ENCODE peak calls at places on chromosomes 12 and 14, in nine cellular contexts. One of them, this sample, is unnamed.

GRCh38 chr12:99810718-99811593 is 163.4 kb downstream of the GARIN6 start:
- DNase-seq in HCT116: peak
- DNase-seq in AG09319: no peak
- DNase-seq in left lung: no peak
- DNase-seq in nephron progenitor cell: no peak
- DNase-seq in GM13976: no peak
- DNase-seq in right atrium auricular region: no peak
- DNase-seq in adrenal gland: no peak
- DNase-seq in GM10248: no peak
- DNase-seq in this sample: no peak

GRCh38 chr12:66262737-66263136 is 39.6 kb upstream of the HELB start:
- DNase-seq in GM10248: no peak
- DNase-seq in nephron progenitor cell: no peak
- DNase-seq in right atrium auricular region: no peak
- DNase-seq in GM13976: no peak
- DNase-seq in left lung: no peak
- DNase-seq in HCT116: no peak
- DNase-seq in AG09319: no peak
- DNase-seq in adrenal gland: no peak
- DNase-seq in this sample: no peak

GRCh38 chr12:123024819-123025391 is 44.4 kb downstream of the ARL6IP4 start:
- DNase-seq in HCT116: no peak
- DNase-seq in AG09319: no peak
- DNase-seq in adrenal gland: no peak
- DNase-seq in GM10248: no peak
- DNase-seq in right atrium auricular region: no peak
- DNase-seq in GM13976: no peak
- DNase-seq in left lung: no peak
- DNase-seq in nephron progenitor cell: no peak
- DNase-seq in this sample: no peak

GRCh38 chr14:52124791-52125661 is 56.2 kb upstream of the NID2 start:
- DNase-seq in left lung: no peak
- DNase-seq in nephron progenitor cell: no peak
- DNase-seq in AG09319: peak
- DNase-seq in right atrium auricular region: no peak
- DNase-seq in adrenal gland: no peak
- DNase-seq in GM10248: no peak
- DNase-seq in HCT116: no peak
- DNase-seq in GM13976: no peak
- DNase-seq in this sample: no peak

GRCh38 chr14:85978851-85979250 is 448.9 kb downstream of the FLRT2 start:
- DNase-seq in GM10248: no peak
- DNase-seq in GM13976: no peak
- DNase-seq in left lung: no peak
- DNase-seq in AG09319: no peak
- DNase-seq in nephron progenitor cell: no peak
- DNase-seq in HCT116: no peak
- DNase-seq in right atrium auricular region: no peak
- DNase-seq in adrenal gland: no peak
- DNase-seq in this sample: no peak

GRCh38 chr12:29796823-29797263 is 13.1 kb upstream of the TMTC1 start:
- DNase-seq in GM10248: no peak
- DNase-seq in right atrium auricular region: no peak
- DNase-seq in adrenal gland: peak
- DNase-seq in left lung: no peak
- DNase-seq in AG09319: peak
- DNase-seq in nephron progenitor cell: no peak
- DNase-seq in HCT116: peak
- DNase-seq in GM13976: no peak
- DNase-seq in this sample: no peak

GRCh38 chr14:72553161-72553560 is 340.7 kb downstream of the DPF3 start:
- DNase-seq in GM13976: no peak
- DNase-seq in HCT116: no peak
- DNase-seq in AG09319: no peak
- DNase-seq in adrenal gland: no peak
- DNase-seq in GM10248: no peak
- DNase-seq in left lung: no peak
- DNase-seq in nephron progenitor cell: no peak
- DNase-seq in right atrium auricular region: no peak
- DNase-seq in this sample: no peak

GRCh38 chr14:68621400-68622365 is 171.2 kb downstream of the ZFP36L1 start:
- DNase-seq in HCT116: no peak
- DNase-seq in left lung: no peak
- DNase-seq in right atrium auricular region: peak
- DNase-seq in GM13976: no peak
- DNase-seq in GM10248: no peak
- DNase-seq in adrenal gland: peak
- DNase-seq in AG09319: peak
- DNase-seq in nephron progenitor cell: no peak
- DNase-seq in this sample: no peak

GRCh38 chr12:88218293-88218692 is 76.2 kb downstream of the TMTC3 start:
- DNase-seq in right atrium auricular region: no peak
- DNase-seq in AG09319: no peak
- DNase-seq in left lung: no peak
- DNase-seq in GM13976: no peak
- DNase-seq in nephron progenitor cell: no peak
- DNase-seq in adrenal gland: no peak
- DNase-seq in HCT116: no peak
- DNase-seq in GM10248: no peak
- DNase-seq in this sample: no peak

GRCh38 chr12:127487031-127487430 is 779.9 kb upstream of the TMEM132C start:
- DNase-seq in AG09319: no peak
- DNase-seq in GM10248: no peak
- DNase-seq in right atrium auricular region: no peak
- DNase-seq in GM13976: no peak
- DNase-seq in nephron progenitor cell: no peak
- DNase-seq in adrenal gland: no peak
- DNase-seq in left lung: no peak
- DNase-seq in HCT116: no peak
- DNase-seq in this sample: no peak

GRCh38 chr12:57040750-57041149 is 9.2 kb downstream of the MYO1A start:
- DNase-seq in nephron progenitor cell: no peak
- DNase-seq in GM10248: no peak
- DNase-seq in left lung: no peak
- DNase-seq in HCT116: no peak
- DNase-seq in AG09319: no peak
- DNase-seq in right atrium auricular region: no peak
- DNase-seq in adrenal gland: no peak
- DNase-seq in GM13976: no peak
- DNase-seq in this sample: no peak

GRCh38 chr14:91138511-91139359 is 24.9 kb downstream of the DGLUCY start:
- DNase-seq in nephron progenitor cell: no peak
- DNase-seq in GM13976: peak
- DNase-seq in AG09319: no peak
- DNase-seq in HCT116: no peak
- DNase-seq in GM10248: peak
- DNase-seq in left lung: no peak
- DNase-seq in adrenal gland: peak
- DNase-seq in right atrium auricular region: no peak
- DNase-seq in this sample: no peak
- TF ChIP-seq CTCF in nephron progenitor cell: no peak
- TF ChIP-seq CTCF in GM13976: peak
- TF ChIP-seq CTCF in AG09319: peak
- TF ChIP-seq CTCF in HCT116: peak
- TF ChIP-seq CTCF in GM10248: peak
- TF ChIP-seq CTCF in left lung: peak
- TF ChIP-seq CTCF in adrenal gland: peak
- TF ChIP-seq CTCF in right atrium auricular region: no peak
- TF ChIP-seq CTCF in this sample: peak

DNA sequence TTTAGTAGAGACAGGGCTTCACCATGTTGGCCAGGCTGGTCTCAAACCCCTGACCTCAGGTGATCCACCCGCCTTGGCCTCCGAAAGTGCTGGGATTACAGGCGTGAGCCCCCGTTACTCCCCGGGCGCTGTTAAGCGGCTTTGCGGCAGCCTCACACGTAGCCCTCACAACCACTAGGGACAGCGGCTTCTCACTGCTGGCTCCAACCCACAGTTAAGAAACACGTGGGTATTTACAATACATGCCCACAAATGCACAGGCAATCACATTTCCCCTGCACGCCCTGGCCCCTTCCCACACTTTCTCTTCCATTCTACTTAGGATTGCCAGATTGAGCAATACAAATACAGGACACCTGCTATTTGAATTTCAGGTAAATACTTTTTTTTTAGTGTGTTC is 37.0 kb upstream of the EIF5 start:
- DNase-seq in adrenal gland: no peak
- DNase-seq in AG09319: no peak
- DNase-seq in GM10248: no peak
- DNase-seq in nephron progenitor cell: no peak
- DNase-seq in right atrium auricular region: no peak
- DNase-seq in GM13976: no peak
- DNase-seq in HCT116: no peak
- DNase-seq in left lung: peak
- DNase-seq in this sample: no peak
- TF ChIP-seq CTCF in adrenal gland: no peak
- TF ChIP-seq CTCF in AG09319: no peak
- TF ChIP-seq CTCF in GM10248: no peak
- TF ChIP-seq CTCF in nephron progenitor cell: no peak
- TF ChIP-seq CTCF in right atrium auricular region: no peak
- TF ChIP-seq CTCF in GM13976: no peak
- TF ChIP-seq CTCF in HCT116: peak
- TF ChIP-seq CTCF in left lung: no peak
- TF ChIP-seq CTCF in this sample: no peak

DNA sequence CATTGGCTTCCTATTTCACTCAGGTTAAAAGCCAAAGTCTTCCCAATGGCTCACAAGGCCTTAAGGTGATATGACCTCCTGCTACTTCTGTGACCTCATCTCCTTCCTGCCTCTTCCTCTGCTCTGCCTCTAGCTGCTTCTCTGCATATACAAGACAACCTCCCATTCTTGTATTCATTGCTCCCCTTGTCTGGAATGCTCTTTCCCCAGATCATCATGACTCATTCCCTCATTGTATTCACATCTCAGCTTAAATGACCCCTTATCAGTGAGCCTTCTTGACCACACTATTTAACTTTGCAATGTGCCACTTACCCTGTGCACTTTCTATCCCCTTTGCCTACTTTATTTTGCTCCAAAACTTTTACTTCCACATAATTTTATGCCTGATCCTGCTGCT is 90.2 kb downstream of the PPP1R12A start:
- DNase-seq in left lung: no peak
- DNase-seq in GM13976: no peak
- DNase-seq in nephron progenitor cell: no peak
- DNase-seq in right atrium auricular region: no peak
- DNase-seq in HCT116: peak
- DNase-seq in AG09319: peak
- DNase-seq in adrenal gland: no peak
- DNase-seq in GM10248: no peak
- DNase-seq in this sample: no peak
- TF ChIP-seq CTCF in left lung: no peak
- TF ChIP-seq CTCF in GM13976: no peak
- TF ChIP-seq CTCF in nephron progenitor cell: no peak
- TF ChIP-seq CTCF in right atrium auricular region: no peak
- TF ChIP-seq CTCF in HCT116: no peak
- TF ChIP-seq CTCF in AG09319: no peak
- TF ChIP-seq CTCF in adrenal gland: no peak
- TF ChIP-seq CTCF in GM10248: no peak
- TF ChIP-seq CTCF in this sample: no peak

GRCh38 chr12:117470804-117471203 is 109.4 kb upstream of the NOS1 start:
- DNase-seq in GM13976: no peak
- DNase-seq in AG09319: no peak
- DNase-seq in GM10248: no peak
- DNase-seq in left lung: no peak
- DNase-seq in adrenal gland: no peak
- DNase-seq in nephron progenitor cell: no peak
- DNase-seq in HCT116: no peak
- DNase-seq in right atrium auricular region: no peak
- DNase-seq in this sample: no peak

GRCh38 chr12:117469883-117470483 is 108.6 kb upstream of the NOS1 start:
- DNase-seq in GM13976: no peak
- DNase-seq in nephron progenitor cell: no peak
- DNase-seq in GM10248: no peak
- DNase-seq in right atrium auricular region: no peak
- DNase-seq in HCT116: no peak
- DNase-seq in left lung: no peak
- DNase-seq in AG09319: no peak
- DNase-seq in adrenal gland: no peak
- DNase-seq in this sample: no peak

GRCh38 chr12:117476341-117476740 is 114.9 kb upstream of the NOS1 start:
- DNase-seq in AG09319: no peak
- DNase-seq in nephron progenitor cell: no peak
- DNase-seq in adrenal gland: no peak
- DNase-seq in right atrium auricular region: no peak
- DNase-seq in HCT116: no peak
- DNase-seq in GM13976: no peak
- DNase-seq in left lung: no peak
- DNase-seq in GM10248: no peak
- DNase-seq in this sample: no peak

GRCh38 chr12:117473856-117474255 is 112.4 kb upstream of the NOS1 start:
- DNase-seq in HCT116: no peak
- DNase-seq in GM13976: no peak
- DNase-seq in AG09319: no peak
- DNase-seq in GM10248: no peak
- DNase-seq in left lung: no peak
- DNase-seq in nephron progenitor cell: no peak
- DNase-seq in right atrium auricular region: no peak
- DNase-seq in adrenal gland: no peak
- DNase-seq in this sample: no peak

GRCh38 chr12:117472983-117473382 is 111.6 kb upstream of the NOS1 start:
- DNase-seq in HCT116: peak
- DNase-seq in adrenal gland: peak
- DNase-seq in right atrium auricular region: no peak
- DNase-seq in AG09319: no peak
- DNase-seq in left lung: no peak
- DNase-seq in nephron progenitor cell: peak
- DNase-seq in GM10248: no peak
- DNase-seq in GM13976: no peak
- DNase-seq in this sample: no peak
- TF ChIP-seq CTCF in HCT116: peak
- TF ChIP-seq CTCF in adrenal gland: no peak
- TF ChIP-seq CTCF in right atrium auricular region: no peak
- TF ChIP-seq CTCF in AG09319: peak
- TF ChIP-seq CTCF in left lung: no peak
- TF ChIP-seq CTCF in nephron progenitor cell: peak
- TF ChIP-seq CTCF in GM10248: no peak
- TF ChIP-seq CTCF in GM13976: peak
- TF ChIP-seq CTCF in this sample: no peak

This sample was measured in natural killer cell.